ENCODE peak calls at places on chromosomes 2 and 18, in eight cellular contexts. U is C1 segment of cervical spinal cord, F is tibial artery, E is SK-N-SH, T is foreskin fibroblast, O is mammary epithelial cell, A is GM10248, L is GM12865. N is an unnamed sample.

GRCh38 chr2:9753276-9753600 is 90.0 kb upstream of the TAF1B start:
- DNase-seq in L (peak), T (peak), A (peak), E (no peak), O (peak), U (no peak), F (peak), N (peak)

GRCh38 chr2:239839306-239839705 is 185.8 kb downstream of the NDUFA10 start:
- DNase-seq in E (no peak), F (no peak), A (no peak), O (no peak), U (no peak), L (no peak), T (no peak), N (no peak)

GRCh38 chr18:3790702-3791101 is 340.7 kb downstream of the TGIF1 start:
- DNase-seq in T (no peak), F (no peak), O (no peak), E (no peak), A (no peak), U (no peak), L (peak), N (no peak)

GRCh38 chr2:43032248-43032893 is 194.0 kb downstream of the ZFP36L2 start:
- DNase-seq in F (peak), T (peak), O (peak), U (no peak), A (no peak), L (no peak), E (no peak), N (peak)

GRCh38 chr2:23707096-23707495 is 219.8 kb downstream of the ATAD2B start:
- DNase-seq in F (no peak), L (no peak), T (no peak), E (no peak), O (no peak), U (no peak), A (no peak), N (peak)

GRCh38 chr2:201890447-201890846 is 84.1 kb downstream of the CDK15 start:
- DNase-seq in O (peak), L (no peak), E (no peak), F (no peak), U (no peak), A (no peak), T (peak), N (no peak)

GRCh38 chr2:142562900-142563299 is 314.6 kb upstream of the KYNU start:
- DNase-seq in A (no peak), U (no peak), O (no peak), F (no peak), L (no peak), T (no peak), E (no peak), N (no peak)

GRCh38 chr18:55369346-55369745 is 218.6 kb downstream of the TCF4 start:
- DNase-seq in U (no peak), E (no peak), F (no peak), L (no peak), O (no peak), A (no peak), T (no peak), N (no peak)

GRCh38 chr2:85129861-85130260 is 3.3 kb upstream of the TCF7L1 start:
- DNase-seq in T (no peak), F (no peak), O (no peak), E (no peak), A (no peak), U (no peak), L (no peak), N (no peak)

GRCh38 chr2:237752761-237753165 is 45.8 kb upstream of the RBM44 start:
- DNase-seq in U (no peak), F (no peak), A (peak), L (peak), E (no peak), T (no peak), O (no peak), N (no peak)

GRCh38 chr2:219155054-219155644 is 5.5 kb downstream of the NHEJ1 start:
- DNase-seq in A (peak), L (peak), U (no peak), F (no peak), T (peak), E (peak), O (peak), N (no peak)

GRCh38 chr2:45130758-45131157 is 121.5 kb upstream of the SIX2 start:
- DNase-seq in T (no peak), O (no peak), U (no peak), E (no peak), A (no peak), L (no peak), F (no peak), N (no peak)

N was measured in tibial nerve.